ENCODE peak calls at places on chromosomes 13 and 19, in six cellular contexts. Q is epithelial cell of esophagus; T is CD8-positive, alpha-beta T cell; A is heart right ventricle; P is AG04450; Y is GM13977. E is an unnamed sample.

GRCh38 chr19:50329146-50329925 is at the start of gene KCNC3:
- DNase-seq in Q (peak), T (peak), A (peak), P (peak), Y (peak), E (peak)

GRCh38 chr19:45553464-45553863 is 31.1 kb downstream of the OPA3 start:
- DNase-seq in Q (peak), T (no peak), A (no peak), P (no peak), Y (no peak), E (no peak)

GRCh38 chr19:49850487-49851342 is at the start of gene PTOV1:
- DNase-seq in Q (peak), T (peak), A (peak), P (peak), Y (peak), E (peak)

GRCh38 chr19:38020331-38020730 is 113.3 kb downstream of the SIPA1L3 start:
- DNase-seq in Q (no peak), T (no peak), A (no peak), P (no peak), Y (no peak), E (no peak)

GRCh38 chr13:73428137-73428536 is 369.3 kb downstream of the KLF5 start:
- DNase-seq in Q (peak), T (no peak), A (no peak), P (peak), Y (no peak), E (no peak)

GRCh38 chr19:41325947-41326706 is 16.2 kb downstream of the CCDC97 start:
- DNase-seq in Q (peak), T (no peak), A (peak), P (no peak), Y (peak), E (no peak)

GRCh38 chr19:12230751-12231733 is 63.6 kb downstream of the ZNF44 start:
- DNase-seq in Q (peak), T (no peak), A (peak), P (no peak), Y (no peak), E (no peak)

GRCh38 chr19:21158523-21159135 is 16.8 kb downstream of the ZNF431 start:
- DNase-seq in Q (peak), T (no peak), A (no peak), P (peak), Y (no peak), E (no peak)

GRCh38 chr13:54733639-54734038 is 1705.0 kb downstream of the OLFM4 start:
- DNase-seq in Q (no peak), T (no peak), A (no peak), P (no peak), Y (no peak), E (no peak)

GRCh38 chr19:40216777-40217026 is 1.5 kb downstream of the TTC9B start:
- DNase-seq in Q (peak), T (no peak), A (no peak), P (no peak), Y (no peak), E (no peak)

GRCh38 chr13:33347866-33348265 is 62.3 kb upstream of the STARD13 start:
- DNase-seq in Q (no peak), T (no peak), A (no peak), P (no peak), Y (no peak), E (no peak)

GRCh38 chr13:102487330-102487729 is 85.5 kb upstream of the FGF14 start:
- DNase-seq in Q (no peak), T (no peak), A (no peak), P (no peak), Y (no peak), E (no peak)

GRCh38 chr19:2253106-2254051 is 2.8 kb downstream of the JSRP1 start:
- DNase-seq in Q (no peak), T (peak), A (no peak), P (no peak), Y (peak), E (peak)

GRCh38 chr19:39351537-39352037 is 9.4 kb downstream of the SAMD4B start:
- DNase-seq in Q (no peak), T (no peak), A (no peak), P (no peak), Y (peak), E (no peak)

GRCh38 chr13:49356224-49356623 is 87.6 kb downstream of the CAB39L start:
- DNase-seq in Q (peak), T (no peak), A (no peak), P (peak), Y (no peak), E (no peak)

GRCh38 chr19:1214862-1215731 is 9.5 kb downstream of the STK11 start:
- DNase-seq in Q (peak), T (no peak), A (peak), P (no peak), Y (no peak), E (no peak)

GRCh38 chr19:4090351-4091220 is 23.9 kb upstream of the ZBTB7A start:
- DNase-seq in Q (no peak), T (no peak), A (no peak), P (no peak), Y (no peak), E (no peak)

GRCh38 chr13:102642475-102642874 is 45.7 kb downstream of the TPP2 start:
- DNase-seq in Q (peak), T (no peak), A (peak), P (no peak), Y (no peak), E (no peak)

GRCh38 chr13:79435549-79435948 is 29.5 kb upstream of the RBM26 start:
- DNase-seq in Q (peak), T (no peak), A (no peak), P (no peak), Y (no peak), E (no peak)

GRCh38 chr13:112740502-112741131 is 50.8 kb downstream of the ATP11A start:
- DNase-seq in Q (peak), T (no peak), A (peak), P (peak), Y (no peak), E (no peak)

GRCh38 chr13:26227396-26227971 is 5.4 kb upstream of the RNF6 start:
- DNase-seq in Q (peak), T (no peak), A (no peak), P (no peak), Y (no peak), E (no peak)

DNA sequence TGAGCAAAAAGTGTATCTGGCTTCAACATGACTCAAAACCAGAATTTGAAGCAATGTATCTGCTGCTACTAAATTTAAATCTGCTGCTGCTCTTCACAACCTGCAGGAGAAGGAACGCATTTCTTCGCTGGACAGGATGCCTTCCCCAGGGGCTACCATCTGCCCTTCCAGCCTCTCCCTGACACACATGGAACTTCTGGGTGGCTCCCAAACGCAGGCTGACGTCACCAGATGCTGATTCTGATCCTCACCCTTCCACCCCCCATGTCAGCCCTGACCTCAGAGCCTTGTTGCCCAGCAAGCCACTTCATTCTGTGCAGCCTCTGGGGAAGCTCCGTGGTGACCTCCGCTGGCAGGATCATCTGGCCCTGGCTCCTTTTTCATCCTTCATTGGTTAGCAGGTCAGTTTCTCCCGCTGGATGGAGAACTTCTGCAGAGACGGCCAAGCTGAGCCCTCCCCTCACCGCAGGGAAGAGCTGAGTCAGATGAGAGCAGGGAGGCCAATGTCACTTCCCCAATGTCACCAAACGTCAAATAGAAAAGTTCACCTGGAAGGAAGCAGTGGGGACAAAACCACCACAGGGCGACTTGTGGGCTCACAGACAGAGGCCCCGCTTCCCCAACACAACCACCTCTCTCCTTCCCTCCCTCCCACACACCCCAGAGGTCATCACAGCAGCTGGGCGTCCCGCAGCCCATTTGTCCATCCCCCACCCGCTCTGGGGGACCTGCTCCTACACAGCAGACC is 14.0 kb upstream of the RAB20 start:
- DNase-seq in Q (no peak), T (no peak), A (peak), P (no peak), Y (peak), E (no peak)
- TF ChIP-seq CTCF in Q (no peak), T (no peak), A (peak), P (no peak), Y (peak), E (no peak)

GRCh38 chr19:6057651-6058365 is 52.5 kb downstream of the RFX2 start:
- DNase-seq in Q (no peak), T (no peak), A (no peak), P (no peak), Y (no peak), E (no peak)
- TF ChIP-seq CTCF in Q (no peak), T (no peak), A (peak), P (no peak), Y (no peak), E (no peak)

GRCh38 chr13:98103942-98104880 is 38.7 kb upstream of the FARP1 start:
- DNase-seq in Q (peak), T (no peak), A (no peak), P (no peak), Y (no peak), E (no peak)
- TF ChIP-seq CTCF in Q (peak), T (no peak), A (no peak), P (peak), Y (no peak), E (peak)

DNA sequence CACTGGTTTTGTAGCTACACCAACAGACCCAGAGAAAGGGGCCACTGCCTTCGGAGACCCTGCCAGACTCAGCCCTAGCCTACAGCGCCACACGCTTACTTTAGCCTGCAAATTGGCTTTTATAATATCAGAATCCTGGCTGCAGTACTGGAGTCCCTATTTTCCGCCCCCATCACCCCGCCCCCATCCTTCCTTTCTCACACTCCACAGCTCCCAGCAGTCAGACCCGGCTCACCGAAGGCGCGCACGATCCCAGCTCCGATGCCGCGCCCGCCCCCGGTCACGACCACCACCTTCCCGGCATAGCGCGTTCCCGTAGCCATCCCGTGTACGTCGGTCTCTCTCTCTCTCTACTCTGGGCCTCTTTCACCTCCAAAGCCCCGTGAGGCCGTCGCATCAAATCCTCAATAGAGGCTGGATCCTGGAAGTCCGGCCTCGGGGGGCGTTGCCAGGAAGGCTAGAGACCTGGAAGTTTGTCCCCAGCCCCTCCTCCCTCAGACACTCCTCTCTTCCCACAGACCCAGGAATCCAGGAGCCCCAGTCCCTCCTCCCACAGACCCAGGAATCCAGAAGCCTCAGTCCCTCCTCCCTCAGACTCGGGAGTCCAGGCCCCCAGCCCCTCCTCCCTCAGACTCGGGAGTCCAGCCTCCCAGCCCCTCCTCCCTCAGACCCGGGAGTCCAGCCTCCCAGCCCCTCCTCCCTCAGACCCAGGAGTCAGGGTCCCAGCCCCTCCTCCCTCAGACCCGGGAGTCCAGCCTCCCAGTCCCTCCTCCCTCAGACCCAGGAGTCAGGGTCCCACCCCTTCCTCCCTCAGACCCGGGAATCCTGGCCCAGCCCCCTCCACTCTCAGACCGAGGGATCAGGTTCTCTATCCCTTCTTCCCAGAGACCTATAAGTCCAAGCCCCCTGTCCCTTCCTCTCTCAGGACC is at the start of gene HSD17B14:
- DNase-seq in Q (no peak), T (no peak), A (peak), P (no peak), Y (no peak), E (peak)
- TF ChIP-seq CTCF in Q (no peak), T (no peak), A (peak), P (no peak), Y (no peak), E (peak)

GRCh38 chr19:28694812-28695211 is 518.1 kb downstream of the UQCRFS1 start:
- DNase-seq in Q (no peak), T (no peak), A (no peak), P (no peak), Y (no peak), E (peak)
- TF ChIP-seq CTCF in Q (no peak), T (no peak), A (no peak), P (no peak), Y (no peak), E (no peak)

GRCh38 chr19:10219678-10220077 is 11.5 kb downstream of the S1PR2 start:
- DNase-seq in Q (peak), T (no peak), A (no peak), P (peak), Y (peak), E (no peak)
- TF ChIP-seq CTCF in Q (peak), T (peak), A (no peak), P (peak), Y (peak), E (peak)